ENCODE peak calls at places on chromosomes 3 and 15, in four cellular contexts. I, O, J and Q are unnamed samples.

GRCh38 chr3:114758828-114759709 is 388.0 kb downstream of the ZBTB20 start:
- DNase-seq in O (no peak), I (peak), J (no peak), Q (peak)

GRCh38 chr15:29613951-29614382 is 208.3 kb downstream of the TJP1 start:
- DNase-seq in I (no peak), J (no peak), O (no peak), Q (no peak)

GRCh38 chr3:141414141-141414689 is 45.9 kb downstream of the ZBTB38 start:
- DNase-seq in J (no peak), I (no peak), O (no peak), Q (peak)

GRCh38 chr3:150783334-150783733 is 20.4 kb upstream of the SIAH2 start:
- DNase-seq in J (no peak), O (no peak), I (no peak), Q (no peak)

GRCh38 chr15:64600794-64601193 is 140.4 kb downstream of the ZNF609 start:
- DNase-seq in J (no peak), I (no peak), O (no peak), Q (no peak)

GRCh38 chr3:62882676-62883228 is 7.5 kb upstream of the CADPS start:
- DNase-seq in I (peak), O (no peak), J (no peak), Q (peak)

GRCh38 chr15:77527164-77527778 is 105.4 kb downstream of the LINGO1 start:
- DNase-seq in O (no peak), J (peak), I (peak), Q (no peak)

GRCh38 chr3:136070334-136070733 is 104.8 kb downstream of the PPP2R3A start:
- DNase-seq in O (no peak), J (no peak), I (peak), Q (no peak)

GRCh38 chr3:142866841-142867631 is 21.8 kb downstream of the PCOLCE2 start:
- DNase-seq in I (no peak), J (no peak), O (no peak), Q (no peak)

GRCh38 chr3:124606180-124606579 is 124.1 kb upstream of the UMPS start:
- DNase-seq in O (no peak), I (no peak), J (no peak), Q (no peak)

GRCh38 chr15:43249699-43250203 is 17.0 kb downstream of the TGM5 start:
- DNase-seq in I (peak), O (no peak), J (no peak), Q (peak)

GRCh38 chr3:181105636-181106035 is 116.1 kb upstream of the DNAJC19 start:
- DNase-seq in O (no peak), J (no peak), I (no peak), Q (no peak)

GRCh38 chr3:101988591-101988990 is 139.3 kb downstream of the NFKBIZ start:
- DNase-seq in J (no peak), O (no peak), I (no peak), Q (no peak)

GRCh38 chr3:49813497-49814174 is at the start of gene UBA7:
- DNase-seq in O (no peak), J (no peak), I (peak), Q (peak)

GRCh38 chr3:39727415-39727814 is 82.0 kb upstream of the MYRIP start:
- DNase-seq in I (no peak), J (no peak), O (no peak), Q (no peak)
- TF ChIP-seq CTCF in I (no peak), J (no peak), O (no peak), Q (peak)

DNA sequence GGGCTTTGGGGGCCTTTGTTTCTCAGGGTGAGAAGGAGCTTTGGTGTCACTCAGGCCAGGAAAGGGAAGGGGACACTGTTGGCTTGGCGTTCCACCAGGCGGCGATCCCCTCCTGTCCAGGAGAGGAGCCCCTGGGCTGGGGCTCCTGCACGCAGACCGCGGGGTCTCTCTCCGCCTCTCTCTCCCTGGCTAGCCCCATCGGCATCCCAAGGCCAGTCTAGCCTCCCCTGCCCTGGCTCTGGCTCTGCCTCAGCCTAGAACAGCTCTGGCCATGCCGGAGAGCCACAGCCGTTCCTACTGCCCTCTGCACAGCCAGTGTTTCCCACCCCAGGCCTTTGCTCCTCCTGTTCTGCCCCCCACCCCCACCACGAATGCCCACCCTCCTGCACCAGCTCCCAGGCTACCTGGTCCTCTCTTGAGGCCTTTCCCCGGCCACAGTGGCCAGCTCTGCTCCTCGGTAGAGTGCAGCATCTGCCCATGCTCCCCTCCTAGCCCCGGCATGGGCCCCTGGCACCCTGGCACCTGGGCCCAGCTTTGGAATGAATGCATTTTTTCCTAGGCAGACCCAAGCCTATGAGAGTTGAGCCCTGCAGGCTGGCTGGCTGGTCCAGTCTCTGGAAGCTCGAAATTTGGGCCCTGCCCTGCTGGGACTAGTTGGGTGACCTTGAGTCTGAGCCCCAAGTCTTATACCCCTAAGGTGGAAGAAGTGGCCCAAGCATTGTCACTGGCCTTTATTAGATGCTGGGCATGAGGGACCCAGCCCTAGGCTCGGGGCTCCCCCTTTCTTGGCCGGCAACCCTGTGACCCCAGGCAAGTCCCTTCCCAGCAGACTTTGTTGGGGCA is 2.4 kb downstream of the PLXNA1 start:
- DNase-seq in I (no peak), O (no peak), J (no peak), Q (no peak)
- H3K4me3 ChIP-seq in I (no peak), O (peak), J (no peak), Q (peak)

GRCh38 chr15:89387140-89387903 is 52.7 kb upstream of the POLG start:
- DNase-seq in I (no peak), O (no peak), J (no peak), Q (no peak)
- TF ChIP-seq CTCF in I (no peak), O (no peak), J (no peak), Q (no peak)

GRCh38 chr3:84759361-84759760 is 199.4 kb upstream of the CADM2 start:
- DNase-seq in J (peak), I (no peak), O (no peak), Q (no peak)
- H3K4me3 ChIP-seq in J (no peak), I (no peak), O (no peak), Q (no peak)

GRCh38 chr3:11721114-11721440 is 77.4 kb upstream of the VGLL4 start:
- DNase-seq in I (peak), O (no peak), J (no peak), Q (no peak)

GRCh38 chr3:11719406-11720219 is 75.9 kb upstream of the VGLL4 start:
- DNase-seq in O (peak), I (peak), J (peak), Q (no peak)

GRCh38 chr3:11718582-11719405 is 75.1 kb upstream of the VGLL4 start:
- DNase-seq in J (peak), I (peak), O (peak), Q (no peak)

GRCh38 chr3:11717768-11718581 is 74.3 kb upstream of the VGLL4 start:
- DNase-seq in O (no peak), J (no peak), I (peak), Q (no peak)

DNA sequence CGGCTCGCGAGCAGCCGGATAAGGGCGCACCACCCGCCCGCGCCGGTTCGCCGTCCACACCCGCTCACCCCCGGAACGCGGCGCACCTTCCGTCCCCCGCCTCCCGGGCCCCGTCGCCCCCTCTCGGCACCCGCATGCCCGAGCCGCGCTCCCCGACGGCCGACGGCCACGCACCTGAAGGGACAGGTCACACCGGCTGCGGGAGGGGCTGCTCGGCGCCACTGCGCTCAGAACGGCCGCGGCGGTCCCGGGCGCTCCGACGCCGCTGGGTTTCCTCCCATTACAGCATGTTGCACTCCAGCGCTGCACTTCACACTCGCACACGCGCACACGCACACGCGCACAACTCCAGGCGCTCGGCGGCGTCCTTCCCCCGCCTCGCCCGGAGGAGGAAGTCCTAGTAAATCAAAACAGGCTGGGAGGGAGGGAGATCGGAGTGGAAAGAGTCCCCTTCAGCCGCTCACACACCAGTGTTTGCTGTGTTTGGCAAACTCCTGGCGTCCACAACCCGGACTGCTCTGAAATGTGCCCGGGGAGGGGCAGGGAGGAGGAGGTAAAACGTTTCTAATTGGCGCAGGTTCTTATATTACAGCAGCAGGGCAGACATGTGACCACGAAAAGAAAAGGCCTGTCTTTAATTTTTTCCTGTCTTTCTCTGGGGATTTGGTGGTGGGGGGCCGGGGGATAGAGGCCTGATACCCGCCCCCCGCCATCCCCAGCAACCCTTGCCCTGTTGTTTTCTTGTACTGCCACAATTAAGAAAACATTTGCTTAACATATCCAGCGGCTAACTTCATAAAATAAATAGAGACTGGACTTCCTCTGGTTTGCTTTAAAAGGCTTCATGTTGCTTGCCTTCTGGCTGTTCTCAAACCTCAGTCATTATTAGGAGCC is 76.8 kb upstream of the VGLL4 start:
- DNase-seq in I (peak), O (peak), J (peak), Q (no peak)
- TF ChIP-seq CTCF in I (no peak), O (no peak), J (no peak), Q (no peak)

GRCh38 chr3:122324871-122325323 is at the start of gene CSTA:
- DNase-seq in O (no peak), J (no peak), I (peak), Q (peak)
- H3K4me3 ChIP-seq in O (no peak), J (no peak), I (no peak), Q (peak)

DNA sequence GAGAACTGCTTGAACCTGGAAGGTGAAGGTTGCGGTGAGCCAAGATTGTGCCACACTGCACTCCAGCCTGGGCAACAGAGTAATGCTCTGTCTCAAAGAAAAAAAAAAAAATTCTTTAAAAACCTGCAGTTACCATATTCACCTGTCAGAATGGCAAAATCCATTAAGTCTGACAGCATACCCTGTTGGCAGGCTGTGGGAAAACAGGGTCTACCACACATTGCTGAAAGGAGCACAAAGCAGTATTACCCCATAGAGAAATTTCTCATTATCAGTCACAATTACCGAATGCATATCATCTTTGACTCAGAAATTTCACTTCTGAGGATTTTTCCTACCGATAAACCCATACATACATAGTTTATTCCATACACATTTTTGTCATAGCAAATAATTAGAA is 264.1 kb upstream of the SLCO3A1 start:
- DNase-seq in I (no peak), J (no peak), O (no peak), Q (no peak)
- TF ChIP-seq CTCF in I (no peak), J (no peak), O (no peak), Q (no peak)

GRCh38 chr3:195212749-195213085 is 58.2 kb downstream of the XXYLT1 start:
- DNase-seq in J (no peak), O (peak), I (no peak), Q (no peak)
- H3K4me3 ChIP-seq in J (no peak), O (no peak), I (no peak), Q (no peak)

GRCh38 chr3:129440648-129441190 is 695 bp downstream of the IFT122 start:
- DNase-seq in O (no peak), J (no peak), I (no peak), Q (no peak)
- TF ChIP-seq CTCF in O (no peak), J (no peak), I (no peak), Q (no peak)